ENCODE peak calls at places on chromosomes 6 and 20, in four cellular contexts. S is PC-3, O is MM.1S, X is SK-N-SH. M is an unnamed sample.
A peak's percentile ranks its signal among the peaks of the same experiment; 100 is the strongest.

GRCh38 chr6:163572612-163573011 is 158.1 kb downstream of the QKI start:
- DNase-seq in S (no peak), O (no peak), X (no peak), M (no peak)

GRCh38 chr6:35310265-35310831 is 12.7 kb downstream of the DEF6 start:
- DNase-seq in S (no peak), O (no peak), X (no peak), M (no peak)

GRCh38 chr20:57429579-57430202 is 38.5 kb downstream of the RBM38 start:
- DNase-seq in S (peak; percentile 92), O (no peak), X (no peak), M (no peak)

GRCh38 chr6:110101885-110102284 is 77.6 kb downstream of the WASF1 start:
- DNase-seq in S (no peak), O (peak; percentile 63), X (no peak), M (no peak)

GRCh38 chr20:51122931-51123658 is 100.2 kb upstream of the KCNG1 start:
- DNase-seq in S (peak; percentile 38), O (peak; percentile 85), X (no peak), M (no peak)

GRCh38 chr6:816510-817084 is 123.7 kb upstream of the EXOC2 start:
- DNase-seq in S (no peak), O (no peak), X (no peak), M (no peak)

GRCh38 chr6:40308533-40309306 is 278.4 kb downstream of the LRFN2 start:
- DNase-seq in S (peak; percentile 57), O (peak; percentile 42), X (peak; percentile 82), M (peak; percentile 77)

GRCh38 chr6:34110610-34111009 is 35.3 kb downstream of the GRM4 start:
- DNase-seq in S (no peak), O (no peak), X (no peak), M (no peak)

GRCh38 chr6:34391711-34392496 is 565 bp downstream of the NUDT3 start:
- DNase-seq in S (peak; percentile 47), O (peak; percentile 73), X (no peak), M (peak; percentile 71)

GRCh38 chr6:17923401-17923863 is 64.0 kb downstream of the KIF13A start:
- DNase-seq in S (no peak), O (no peak), X (no peak), M (no peak)

GRCh38 chr20:48850257-48850656 is 22.5 kb upstream of the PREX1 start:
- DNase-seq in S (no peak), O (no peak), X (no peak), M (no peak)

GRCh38 chr6:85792278-85792677 is 149.6 kb upstream of the SYNCRIP start:
- DNase-seq in S (peak; percentile 84), O (no peak), X (no peak), M (no peak)

GRCh38 chr20:10622657-10623418 is 51.0 kb downstream of the JAG1 start:
- DNase-seq in S (no peak), O (no peak), X (no peak), M (no peak)

GRCh38 chr20:62805711-62806382 is 1.2 kb downstream of the OGFR start:
- DNase-seq in S (no peak), O (no peak), X (no peak), M (peak; percentile 58)

GRCh38 chr20:46548688-46549087 is 1.8 kb downstream of the OCSTAMP start:
- DNase-seq in S (no peak), O (no peak), X (no peak), M (no peak)

GRCh38 chr6:135739288-135739687 is 112.2 kb upstream of the PDE7B start:
- DNase-seq in S (peak; percentile 59), O (no peak), X (no peak), M (no peak)

GRCh38 chr20:1875762-1876161 is 19.4 kb upstream of the SIRPA start:
- DNase-seq in S (no peak), O (no peak), X (peak; percentile 52), M (no peak)

GRCh38 chr20:53157443-53158408 is 185.6 kb downstream of the TSHZ2 start:
- DNase-seq in S (peak; percentile 82), O (peak; percentile 76), X (no peak), M (peak; percentile 34)

GRCh38 chr6:132805548-132805947 is 7.1 kb upstream of the SLC18B1 start:
- DNase-seq in S (no peak), O (no peak), X (no peak), M (no peak)

GRCh38 chr6:34514593-34515472 is 41.3 kb downstream of the SPDEF start:
- DNase-seq in S (no peak), O (no peak), X (peak; percentile 94), M (peak; percentile 85)

GRCh38 chr20:43767686-43768474 is 41.1 kb upstream of the GTSF1L start:
- DNase-seq in S (peak; percentile 83), O (no peak), X (peak; percentile 50), M (no peak)

GRCh38 chr6:115485400-115485799 is 575.3 kb downstream of the FRK start:
- DNase-seq in S (peak; percentile 6), O (no peak), X (no peak), M (no peak)

GRCh38 chr6:2197177-2197671 is 48.2 kb downstream of the GMDS start:
- DNase-seq in S (peak; percentile 69), O (no peak), X (no peak), M (peak; percentile 27)

GRCh38 chr6:22568854-22569253 is 512 bp upstream of the HDGFL1 start:
- DNase-seq in S (no peak), O (peak; percentile 62), X (no peak), M (no peak)

GRCh38 chr6:93164781-93165180 is 254.6 kb downstream of the EPHA7 start:
- DNase-seq in S (peak; percentile 31), O (no peak), X (no peak), M (peak; percentile 64)

GRCh38 chr6:91352878-91353277 is 766.0 kb upstream of the MAP3K7 start:
- DNase-seq in S (peak; percentile 2), O (no peak), X (no peak), M (peak; percentile 11)

GRCh38 chr20:59221049-59221748 is 57.6 kb downstream of the ZNF831 start:
- DNase-seq in S (peak; percentile 18), O (no peak), X (no peak), M (no peak)

GRCh38 chr20:9926476-9926875 is 87.6 kb upstream of the PAK5 start:
- DNase-seq in S (no peak), O (no peak), X (peak; percentile 20), M (no peak)

GRCh38 chr6:1029196-1029595 is 282.7 kb upstream of the FOXQ1 start:
- DNase-seq in S (no peak), O (no peak), X (no peak), M (no peak)

GRCh38 chr6:3825851-3826581 is 23.2 kb upstream of the FAM50B start:
- DNase-seq in S (peak; percentile 97), O (no peak), X (peak; percentile 72), M (peak; percentile 88)

GRCh38 chr20:45779011-45779915 is 12.4 kb downstream of the WFDC3 start:
- DNase-seq in S (peak; percentile 99), O (no peak), X (no peak), M (peak; percentile 83)

GRCh38 chr6:195861-196360 is 96.4 kb upstream of the DUSP22 start:
- DNase-seq in S (no peak), O (peak; percentile 30), X (no peak), M (peak; percentile 36)

GRCh38 chr6:170075659-170076223 is 215.1 kb downstream of the DLL1 start:
- DNase-seq in S (no peak), O (no peak), X (peak; percentile 12), M (no peak)

GRCh38 chr6:131007286-131007685 is 55.8 kb downstream of the EPB41L2 start:
- DNase-seq in S (no peak), O (no peak), X (no peak), M (no peak)

GRCh38 chr6:89986650-89987074 is 92.4 kb downstream of the GJA10 start:
- DNase-seq in S (peak; percentile 37), O (no peak), X (no peak), M (no peak)

GRCh38 chr20:3804781-3805180 is 8.7 kb downstream of the CDC25B start:
- DNase-seq in S (no peak), O (no peak), X (no peak), M (no peak)

GRCh38 chr20:3808141-3808479 is 12.0 kb downstream of the CDC25B start:
- DNase-seq in S (peak; percentile 98), O (no peak), X (no peak), M (peak; percentile 89)

GRCh38 chr20:3803854-3804253 is 7.7 kb downstream of the CDC25B start:
- DNase-seq in S (no peak), O (no peak), X (no peak), M (no peak)

GRCh38 chr20:3804254-3804751 is 8.2 kb downstream of the CDC25B start:
- DNase-seq in S (no peak), O (no peak), X (no peak), M (no peak)

DNA sequence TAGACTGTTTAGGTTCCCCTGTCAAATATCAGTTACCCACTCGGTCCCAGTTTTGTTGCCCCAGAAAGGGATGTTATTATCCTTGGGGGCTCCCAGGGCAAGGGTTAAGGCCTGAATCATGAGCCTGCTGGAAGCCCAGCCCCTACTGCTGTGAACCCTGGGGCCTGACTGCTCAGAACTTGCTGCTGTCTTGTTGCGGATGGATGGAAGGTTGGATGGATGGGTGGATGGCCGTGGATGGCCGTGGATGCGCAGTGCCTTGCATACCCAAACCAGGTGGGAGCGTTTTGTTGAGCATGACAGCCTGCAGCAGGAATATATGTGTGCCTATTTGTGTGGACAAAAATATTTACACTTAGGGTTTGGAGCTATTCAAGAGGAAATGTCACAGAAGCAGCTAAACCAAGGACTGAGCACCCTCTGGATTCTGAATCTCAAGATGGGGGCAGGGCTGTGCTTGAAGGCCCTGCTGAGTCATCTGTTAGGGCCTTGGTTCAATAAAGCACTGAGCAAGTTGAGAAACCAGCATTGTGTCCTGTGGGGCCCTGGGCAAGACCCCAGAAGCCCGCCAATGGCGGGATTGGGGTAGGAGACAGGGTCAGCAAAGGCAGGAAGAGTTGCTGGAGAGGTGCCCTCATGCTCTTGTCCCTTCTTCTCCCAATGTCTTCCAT is 9.6 kb downstream of the CDC25B start:
- DNase-seq in S (peak; percentile 57), O (no peak), X (no peak), M (no peak)
- TF ChIP-seq EZH2phosphoT487 in S (no peak), O (no peak), X (no peak), M (no peak)

GRCh38 chr6:111607279-111607678 is 1.6 kb upstream of the TRAF3IP2 start:
- DNase-seq in S (no peak), O (no peak), X (no peak), M (no peak)
- H2AFZ ChIP-seq in S (no peak overlapping the region), O (peak overlapping the region; percentile 93), X (no peak overlapping the region), M (no peak overlapping the region)

GRCh38 chr6:63964347-63964746 is 328.7 kb downstream of the PHF3 start:
- DNase-seq in S (no peak), O (no peak), X (no peak), M (no peak)

GRCh38 chr6:63968650-63969049 is 333.0 kb downstream of the PHF3 start:
- DNase-seq in S (no peak), O (no peak), X (no peak), M (no peak)

DNA sequence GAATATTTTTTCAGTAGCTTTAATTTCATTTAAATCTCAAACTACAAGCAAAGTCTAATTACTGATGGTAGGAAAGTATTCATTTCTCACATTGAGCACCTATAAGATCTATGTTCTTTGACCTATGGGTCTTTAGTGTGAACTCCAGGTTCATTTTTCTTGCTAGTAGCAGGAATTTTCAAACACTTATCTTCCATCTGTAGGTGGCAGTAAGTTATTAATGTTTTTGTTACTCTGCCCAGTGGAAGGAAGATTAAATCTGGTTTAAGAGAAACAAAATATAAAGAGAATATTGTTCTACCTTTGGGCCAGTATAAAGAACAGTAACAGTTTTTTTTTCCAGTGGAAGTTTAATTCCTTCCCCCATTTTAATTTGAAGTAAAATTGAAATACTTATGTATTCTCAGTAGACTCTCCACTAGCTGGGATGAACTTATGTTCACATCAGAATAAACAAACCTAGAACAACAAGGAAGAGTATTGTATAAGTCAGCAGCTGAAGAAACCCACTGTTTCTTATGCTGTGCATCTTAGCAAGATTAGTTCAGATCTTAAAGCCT is 328.2 kb downstream of the PHF3 start:
- DNase-seq in S (peak; percentile 12), O (peak; percentile 12), X (no peak), M (no peak)
- TF ChIP-seq CTCF in S (peak; percentile 32), O (peak; percentile 14), X (no peak), M (peak; percentile 24)

GRCh38 chr6:56719310-56719709 is 76.6 kb upstream of the DST start:
- DNase-seq in S (no peak), O (no peak), X (no peak), M (no peak)
- TF ChIP-seq EZH2phosphoT487 in S (no peak), O (no peak), X (no peak), M (no peak)